ENCODE peak calls at places on chromosomes 1 and 21, in nine cellular contexts. One of them, this sample, is unnamed.

GRCh38 chr1:31523769-31524168 is 52.5 kb upstream of the TINAGL1 start:
- ATAC-seq in lung: peak; percentile 88
- ATAC-seq in HCT116: peak; percentile 71
- ATAC-seq in DND-41: no peak
- ATAC-seq in stimulated activated naive B cell treated with anti-CD40 and anti-IgM and Interleukin-4, amounts not matched to agents 10 μg/mL and 1 μg/mL and 100 μg/mL, for 72 hours: peak; percentile 94
- ATAC-seq in stimulated activated naive CD8-positive, alpha-beta T cell treated with anti-CD3 and anti-CD28 coated beads, Interleukin-15, Interleukin-2, amounts not matched to agents 100 U/mL and 50 U/mL, for 24 hours: no peak
- ATAC-seq in K562: no peak
- ATAC-seq in stimulated activated effector memory CD8-positive, alpha-beta T cell treated with anti-CD3 and anti-CD28 coated beads, Interleukin-12 subunit alpha, Interleukin-12 subunit beta, amount 100 ng/mL, for 72 hours: peak; percentile 60
- ATAC-seq in heart left ventricle: peak; percentile 90
- ATAC-seq in this sample: peak; percentile 91

GRCh38 chr1:96352733-96353132 is 368.9 kb upstream of the PTBP2 start:
- ATAC-seq in lung: no peak
- ATAC-seq in HCT116: no peak
- ATAC-seq in DND-41: no peak
- ATAC-seq in stimulated activated naive B cell treated with anti-CD40 and anti-IgM and Interleukin-4, amounts not matched to agents 10 μg/mL and 1 μg/mL and 100 μg/mL, for 72 hours: no peak
- ATAC-seq in stimulated activated naive CD8-positive, alpha-beta T cell treated with anti-CD3 and anti-CD28 coated beads, Interleukin-15, Interleukin-2, amounts not matched to agents 100 U/mL and 50 U/mL, for 24 hours: no peak
- ATAC-seq in K562: no peak
- ATAC-seq in stimulated activated effector memory CD8-positive, alpha-beta T cell treated with anti-CD3 and anti-CD28 coated beads, Interleukin-12 subunit alpha, Interleukin-12 subunit beta, amount 100 ng/mL, for 72 hours: no peak
- ATAC-seq in heart left ventricle: no peak
- ATAC-seq in this sample: no peak

GRCh38 chr1:105830614-105831146 is 1225.8 kb upstream of the PRMT6 start:
- ATAC-seq in lung: no peak
- ATAC-seq in HCT116: no peak
- ATAC-seq in DND-41: peak; percentile 94
- ATAC-seq in stimulated activated naive B cell treated with anti-CD40 and anti-IgM and Interleukin-4, amounts not matched to agents 10 μg/mL and 1 μg/mL and 100 μg/mL, for 72 hours: no peak
- ATAC-seq in stimulated activated naive CD8-positive, alpha-beta T cell treated with anti-CD3 and anti-CD28 coated beads, Interleukin-15, Interleukin-2, amounts not matched to agents 100 U/mL and 50 U/mL, for 24 hours: no peak
- ATAC-seq in K562: no peak
- ATAC-seq in stimulated activated effector memory CD8-positive, alpha-beta T cell treated with anti-CD3 and anti-CD28 coated beads, Interleukin-12 subunit alpha, Interleukin-12 subunit beta, amount 100 ng/mL, for 72 hours: no peak
- ATAC-seq in heart left ventricle: no peak
- ATAC-seq in this sample: no peak

GRCh38 chr1:17140279-17140678 is 21.0 kb upstream of the PADI2 start:
- ATAC-seq in lung: no peak
- ATAC-seq in HCT116: no peak
- ATAC-seq in DND-41: no peak
- ATAC-seq in stimulated activated naive B cell treated with anti-CD40 and anti-IgM and Interleukin-4, amounts not matched to agents 10 μg/mL and 1 μg/mL and 100 μg/mL, for 72 hours: peak; percentile 12
- ATAC-seq in stimulated activated naive CD8-positive, alpha-beta T cell treated with anti-CD3 and anti-CD28 coated beads, Interleukin-15, Interleukin-2, amounts not matched to agents 100 U/mL and 50 U/mL, for 24 hours: no peak
- ATAC-seq in K562: no peak
- ATAC-seq in stimulated activated effector memory CD8-positive, alpha-beta T cell treated with anti-CD3 and anti-CD28 coated beads, Interleukin-12 subunit alpha, Interleukin-12 subunit beta, amount 100 ng/mL, for 72 hours: no peak
- ATAC-seq in heart left ventricle: no peak
- ATAC-seq in this sample: peak; percentile 58

GRCh38 chr1:47207811-47208373 is 18.1 kb upstream of the PDZK1IP1 start:
- ATAC-seq in lung: no peak
- ATAC-seq in HCT116: no peak
- ATAC-seq in DND-41: no peak
- ATAC-seq in stimulated activated naive B cell treated with anti-CD40 and anti-IgM and Interleukin-4, amounts not matched to agents 10 μg/mL and 1 μg/mL and 100 μg/mL, for 72 hours: no peak
- ATAC-seq in stimulated activated naive CD8-positive, alpha-beta T cell treated with anti-CD3 and anti-CD28 coated beads, Interleukin-15, Interleukin-2, amounts not matched to agents 100 U/mL and 50 U/mL, for 24 hours: peak; percentile 69
- ATAC-seq in K562: no peak
- ATAC-seq in stimulated activated effector memory CD8-positive, alpha-beta T cell treated with anti-CD3 and anti-CD28 coated beads, Interleukin-12 subunit alpha, Interleukin-12 subunit beta, amount 100 ng/mL, for 72 hours: peak; percentile 93
- ATAC-seq in heart left ventricle: no peak
- ATAC-seq in this sample: no peak

GRCh38 chr1:228379165-228379460 is 27.5 kb downstream of the TRIM11 start:
- ATAC-seq in lung: no peak
- ATAC-seq in HCT116: no peak
- ATAC-seq in DND-41: no peak
- ATAC-seq in stimulated activated naive B cell treated with anti-CD40 and anti-IgM and Interleukin-4, amounts not matched to agents 10 μg/mL and 1 μg/mL and 100 μg/mL, for 72 hours: peak; percentile 28
- ATAC-seq in stimulated activated naive CD8-positive, alpha-beta T cell treated with anti-CD3 and anti-CD28 coated beads, Interleukin-15, Interleukin-2, amounts not matched to agents 100 U/mL and 50 U/mL, for 24 hours: no peak
- ATAC-seq in K562: no peak
- ATAC-seq in stimulated activated effector memory CD8-positive, alpha-beta T cell treated with anti-CD3 and anti-CD28 coated beads, Interleukin-12 subunit alpha, Interleukin-12 subunit beta, amount 100 ng/mL, for 72 hours: no peak
- ATAC-seq in heart left ventricle: no peak
- ATAC-seq in this sample: peak; percentile 30

GRCh38 chr1:43460988-43461693 is 7.4 kb upstream of the HYI start:
- ATAC-seq in lung: no peak
- ATAC-seq in HCT116: no peak
- ATAC-seq in DND-41: no peak
- ATAC-seq in stimulated activated naive B cell treated with anti-CD40 and anti-IgM and Interleukin-4, amounts not matched to agents 10 μg/mL and 1 μg/mL and 100 μg/mL, for 72 hours: peak; percentile 50
- ATAC-seq in stimulated activated naive CD8-positive, alpha-beta T cell treated with anti-CD3 and anti-CD28 coated beads, Interleukin-15, Interleukin-2, amounts not matched to agents 100 U/mL and 50 U/mL, for 24 hours: peak; percentile 23
- ATAC-seq in K562: peak; percentile 26
- ATAC-seq in stimulated activated effector memory CD8-positive, alpha-beta T cell treated with anti-CD3 and anti-CD28 coated beads, Interleukin-12 subunit alpha, Interleukin-12 subunit beta, amount 100 ng/mL, for 72 hours: no peak
- ATAC-seq in heart left ventricle: no peak
- ATAC-seq in this sample: no peak

GRCh38 chr1:147292635-147293251 is 50.3 kb downstream of the CHD1L start:
- ATAC-seq in lung: no peak
- ATAC-seq in HCT116: no peak
- ATAC-seq in DND-41: no peak
- ATAC-seq in stimulated activated naive B cell treated with anti-CD40 and anti-IgM and Interleukin-4, amounts not matched to agents 10 μg/mL and 1 μg/mL and 100 μg/mL, for 72 hours: no peak
- ATAC-seq in stimulated activated naive CD8-positive, alpha-beta T cell treated with anti-CD3 and anti-CD28 coated beads, Interleukin-15, Interleukin-2, amounts not matched to agents 100 U/mL and 50 U/mL, for 24 hours: peak; percentile 23
- ATAC-seq in K562: no peak
- ATAC-seq in stimulated activated effector memory CD8-positive, alpha-beta T cell treated with anti-CD3 and anti-CD28 coated beads, Interleukin-12 subunit alpha, Interleukin-12 subunit beta, amount 100 ng/mL, for 72 hours: peak; percentile 70
- ATAC-seq in heart left ventricle: peak; percentile 46
- ATAC-seq in this sample: no peak

GRCh38 chr1:9561429-9561828 is 22.2 kb downstream of the SLC25A33 start:
- ATAC-seq in lung: peak; percentile 66
- ATAC-seq in HCT116: no peak
- ATAC-seq in DND-41: no peak
- ATAC-seq in stimulated activated naive B cell treated with anti-CD40 and anti-IgM and Interleukin-4, amounts not matched to agents 10 μg/mL and 1 μg/mL and 100 μg/mL, for 72 hours: no peak
- ATAC-seq in stimulated activated naive CD8-positive, alpha-beta T cell treated with anti-CD3 and anti-CD28 coated beads, Interleukin-15, Interleukin-2, amounts not matched to agents 100 U/mL and 50 U/mL, for 24 hours: no peak
- ATAC-seq in K562: peak; percentile 72
- ATAC-seq in stimulated activated effector memory CD8-positive, alpha-beta T cell treated with anti-CD3 and anti-CD28 coated beads, Interleukin-12 subunit alpha, Interleukin-12 subunit beta, amount 100 ng/mL, for 72 hours: no peak
- ATAC-seq in heart left ventricle: peak; percentile 80
- ATAC-seq in this sample: peak; percentile 95

GRCh38 chr1:102891868-102892625 is 216.3 kb downstream of the COL11A1 start:
- ATAC-seq in lung: no peak
- ATAC-seq in HCT116: no peak
- ATAC-seq in DND-41: no peak
- ATAC-seq in stimulated activated naive B cell treated with anti-CD40 and anti-IgM and Interleukin-4, amounts not matched to agents 10 μg/mL and 1 μg/mL and 100 μg/mL, for 72 hours: no peak
- ATAC-seq in stimulated activated naive CD8-positive, alpha-beta T cell treated with anti-CD3 and anti-CD28 coated beads, Interleukin-15, Interleukin-2, amounts not matched to agents 100 U/mL and 50 U/mL, for 24 hours: no peak
- ATAC-seq in K562: no peak
- ATAC-seq in stimulated activated effector memory CD8-positive, alpha-beta T cell treated with anti-CD3 and anti-CD28 coated beads, Interleukin-12 subunit alpha, Interleukin-12 subunit beta, amount 100 ng/mL, for 72 hours: no peak
- ATAC-seq in heart left ventricle: no peak
- ATAC-seq in this sample: no peak

GRCh38 chr1:184854456-184855180 is 100.0 kb upstream of the EDEM3 start:
- ATAC-seq in lung: no peak
- ATAC-seq in HCT116: no peak
- ATAC-seq in DND-41: no peak
- ATAC-seq in stimulated activated naive B cell treated with anti-CD40 and anti-IgM and Interleukin-4, amounts not matched to agents 10 μg/mL and 1 μg/mL and 100 μg/mL, for 72 hours: no peak
- ATAC-seq in stimulated activated naive CD8-positive, alpha-beta T cell treated with anti-CD3 and anti-CD28 coated beads, Interleukin-15, Interleukin-2, amounts not matched to agents 100 U/mL and 50 U/mL, for 24 hours: no peak
- ATAC-seq in K562: no peak
- ATAC-seq in stimulated activated effector memory CD8-positive, alpha-beta T cell treated with anti-CD3 and anti-CD28 coated beads, Interleukin-12 subunit alpha, Interleukin-12 subunit beta, amount 100 ng/mL, for 72 hours: no peak
- ATAC-seq in heart left ventricle: peak; percentile 78
- ATAC-seq in this sample: no peak

GRCh38 chr1:178867670-178868069 is 3.2 kb downstream of the ANGPTL1 start:
- ATAC-seq in lung: no peak
- ATAC-seq in HCT116: no peak
- ATAC-seq in DND-41: no peak
- ATAC-seq in stimulated activated naive B cell treated with anti-CD40 and anti-IgM and Interleukin-4, amounts not matched to agents 10 μg/mL and 1 μg/mL and 100 μg/mL, for 72 hours: peak; percentile 49
- ATAC-seq in stimulated activated naive CD8-positive, alpha-beta T cell treated with anti-CD3 and anti-CD28 coated beads, Interleukin-15, Interleukin-2, amounts not matched to agents 100 U/mL and 50 U/mL, for 24 hours: no peak
- ATAC-seq in K562: no peak
- ATAC-seq in stimulated activated effector memory CD8-positive, alpha-beta T cell treated with anti-CD3 and anti-CD28 coated beads, Interleukin-12 subunit alpha, Interleukin-12 subunit beta, amount 100 ng/mL, for 72 hours: no peak
- ATAC-seq in heart left ventricle: no peak
- ATAC-seq in this sample: no peak

GRCh38 chr1:15764890-15765289 is 6.3 kb downstream of the FBLIM1 start:
- ATAC-seq in lung: no peak
- ATAC-seq in HCT116: peak; percentile 9
- ATAC-seq in DND-41: no peak
- ATAC-seq in stimulated activated naive B cell treated with anti-CD40 and anti-IgM and Interleukin-4, amounts not matched to agents 10 μg/mL and 1 μg/mL and 100 μg/mL, for 72 hours: no peak
- ATAC-seq in stimulated activated naive CD8-positive, alpha-beta T cell treated with anti-CD3 and anti-CD28 coated beads, Interleukin-15, Interleukin-2, amounts not matched to agents 100 U/mL and 50 U/mL, for 24 hours: no peak
- ATAC-seq in K562: no peak
- ATAC-seq in stimulated activated effector memory CD8-positive, alpha-beta T cell treated with anti-CD3 and anti-CD28 coated beads, Interleukin-12 subunit alpha, Interleukin-12 subunit beta, amount 100 ng/mL, for 72 hours: no peak
- ATAC-seq in heart left ventricle: no peak
- ATAC-seq in this sample: no peak

GRCh38 chr1:55827350-55827749 is 612.2 kb upstream of the USP24 start:
- ATAC-seq in lung: peak; percentile 28
- ATAC-seq in HCT116: no peak
- ATAC-seq in DND-41: no peak
- ATAC-seq in stimulated activated naive B cell treated with anti-CD40 and anti-IgM and Interleukin-4, amounts not matched to agents 10 μg/mL and 1 μg/mL and 100 μg/mL, for 72 hours: no peak
- ATAC-seq in stimulated activated naive CD8-positive, alpha-beta T cell treated with anti-CD3 and anti-CD28 coated beads, Interleukin-15, Interleukin-2, amounts not matched to agents 100 U/mL and 50 U/mL, for 24 hours: no peak
- ATAC-seq in K562: no peak
- ATAC-seq in stimulated activated effector memory CD8-positive, alpha-beta T cell treated with anti-CD3 and anti-CD28 coated beads, Interleukin-12 subunit alpha, Interleukin-12 subunit beta, amount 100 ng/mL, for 72 hours: no peak
- ATAC-seq in heart left ventricle: peak; percentile 29
- ATAC-seq in this sample: no peak

GRCh38 chr1:169113613-169114119 is 7.2 kb downstream of the ATP1B1 start:
- ATAC-seq in lung: no peak
- ATAC-seq in HCT116: peak; percentile 81
- ATAC-seq in DND-41: no peak
- ATAC-seq in stimulated activated naive B cell treated with anti-CD40 and anti-IgM and Interleukin-4, amounts not matched to agents 10 μg/mL and 1 μg/mL and 100 μg/mL, for 72 hours: no peak
- ATAC-seq in stimulated activated naive CD8-positive, alpha-beta T cell treated with anti-CD3 and anti-CD28 coated beads, Interleukin-15, Interleukin-2, amounts not matched to agents 100 U/mL and 50 U/mL, for 24 hours: no peak
- ATAC-seq in K562: peak; percentile 83
- ATAC-seq in stimulated activated effector memory CD8-positive, alpha-beta T cell treated with anti-CD3 and anti-CD28 coated beads, Interleukin-12 subunit alpha, Interleukin-12 subunit beta, amount 100 ng/mL, for 72 hours: no peak
- ATAC-seq in heart left ventricle: peak; percentile 25
- ATAC-seq in this sample: no peak

GRCh38 chr1:20999525-21000244 is 177.0 kb downstream of the EIF4G3 start:
- ATAC-seq in lung: no peak
- ATAC-seq in HCT116: no peak
- ATAC-seq in DND-41: no peak
- ATAC-seq in stimulated activated naive B cell treated with anti-CD40 and anti-IgM and Interleukin-4, amounts not matched to agents 10 μg/mL and 1 μg/mL and 100 μg/mL, for 72 hours: no peak
- ATAC-seq in stimulated activated naive CD8-positive, alpha-beta T cell treated with anti-CD3 and anti-CD28 coated beads, Interleukin-15, Interleukin-2, amounts not matched to agents 100 U/mL and 50 U/mL, for 24 hours: no peak
- ATAC-seq in K562: no peak
- ATAC-seq in stimulated activated effector memory CD8-positive, alpha-beta T cell treated with anti-CD3 and anti-CD28 coated beads, Interleukin-12 subunit alpha, Interleukin-12 subunit beta, amount 100 ng/mL, for 72 hours: peak; percentile 66
- ATAC-seq in heart left ventricle: no peak
- ATAC-seq in this sample: no peak

GRCh38 chr1:154240294-154240831 is 19.6 kb downstream of the UBAP2L start:
- ATAC-seq in lung: no peak
- ATAC-seq in HCT116: no peak
- ATAC-seq in DND-41: no peak
- ATAC-seq in stimulated activated naive B cell treated with anti-CD40 and anti-IgM and Interleukin-4, amounts not matched to agents 10 μg/mL and 1 μg/mL and 100 μg/mL, for 72 hours: no peak
- ATAC-seq in stimulated activated naive CD8-positive, alpha-beta T cell treated with anti-CD3 and anti-CD28 coated beads, Interleukin-15, Interleukin-2, amounts not matched to agents 100 U/mL and 50 U/mL, for 24 hours: peak; percentile 23
- ATAC-seq in K562: no peak
- ATAC-seq in stimulated activated effector memory CD8-positive, alpha-beta T cell treated with anti-CD3 and anti-CD28 coated beads, Interleukin-12 subunit alpha, Interleukin-12 subunit beta, amount 100 ng/mL, for 72 hours: peak; percentile 54
- ATAC-seq in heart left ventricle: no peak
- ATAC-seq in this sample: no peak

GRCh38 chr1:236734141-236734765 is 48.0 kb downstream of the ACTN2 start:
- ATAC-seq in lung: no peak
- ATAC-seq in HCT116: no peak
- ATAC-seq in DND-41: no peak
- ATAC-seq in stimulated activated naive B cell treated with anti-CD40 and anti-IgM and Interleukin-4, amounts not matched to agents 10 μg/mL and 1 μg/mL and 100 μg/mL, for 72 hours: no peak
- ATAC-seq in stimulated activated naive CD8-positive, alpha-beta T cell treated with anti-CD3 and anti-CD28 coated beads, Interleukin-15, Interleukin-2, amounts not matched to agents 100 U/mL and 50 U/mL, for 24 hours: no peak
- ATAC-seq in K562: no peak
- ATAC-seq in stimulated activated effector memory CD8-positive, alpha-beta T cell treated with anti-CD3 and anti-CD28 coated beads, Interleukin-12 subunit alpha, Interleukin-12 subunit beta, amount 100 ng/mL, for 72 hours: peak; percentile 77
- ATAC-seq in heart left ventricle: peak; percentile 22
- ATAC-seq in this sample: no peak

GRCh38 chr1:11484321-11484655 is 5.3 kb downstream of the DISP3 start:
- ATAC-seq in lung: no peak
- ATAC-seq in HCT116: no peak
- ATAC-seq in DND-41: no peak
- ATAC-seq in stimulated activated naive B cell treated with anti-CD40 and anti-IgM and Interleukin-4, amounts not matched to agents 10 μg/mL and 1 μg/mL and 100 μg/mL, for 72 hours: no peak
- ATAC-seq in stimulated activated naive CD8-positive, alpha-beta T cell treated with anti-CD3 and anti-CD28 coated beads, Interleukin-15, Interleukin-2, amounts not matched to agents 100 U/mL and 50 U/mL, for 24 hours: no peak
- ATAC-seq in K562: no peak
- ATAC-seq in stimulated activated effector memory CD8-positive, alpha-beta T cell treated with anti-CD3 and anti-CD28 coated beads, Interleukin-12 subunit alpha, Interleukin-12 subunit beta, amount 100 ng/mL, for 72 hours: no peak
- ATAC-seq in heart left ventricle: peak; percentile 77
- ATAC-seq in this sample: no peak

GRCh38 chr1:154835531-154836285 is 34.4 kb downstream of the KCNN3 start:
- ATAC-seq in lung: peak; percentile 67
- ATAC-seq in HCT116: no peak
- ATAC-seq in DND-41: no peak
- ATAC-seq in stimulated activated naive B cell treated with anti-CD40 and anti-IgM and Interleukin-4, amounts not matched to agents 10 μg/mL and 1 μg/mL and 100 μg/mL, for 72 hours: no peak
- ATAC-seq in stimulated activated naive CD8-positive, alpha-beta T cell treated with anti-CD3 and anti-CD28 coated beads, Interleukin-15, Interleukin-2, amounts not matched to agents 100 U/mL and 50 U/mL, for 24 hours: no peak
- ATAC-seq in K562: no peak
- ATAC-seq in stimulated activated effector memory CD8-positive, alpha-beta T cell treated with anti-CD3 and anti-CD28 coated beads, Interleukin-12 subunit alpha, Interleukin-12 subunit beta, amount 100 ng/mL, for 72 hours: no peak
- ATAC-seq in heart left ventricle: no peak
- ATAC-seq in this sample: no peak

GRCh38 chr1:219433471-219434131 is 179.3 kb downstream of the ZC3H11B start:
- ATAC-seq in lung: no peak
- ATAC-seq in HCT116: no peak
- ATAC-seq in DND-41: no peak
- ATAC-seq in stimulated activated naive B cell treated with anti-CD40 and anti-IgM and Interleukin-4, amounts not matched to agents 10 μg/mL and 1 μg/mL and 100 μg/mL, for 72 hours: no peak
- ATAC-seq in stimulated activated naive CD8-positive, alpha-beta T cell treated with anti-CD3 and anti-CD28 coated beads, Interleukin-15, Interleukin-2, amounts not matched to agents 100 U/mL and 50 U/mL, for 24 hours: no peak
- ATAC-seq in K562: no peak
- ATAC-seq in stimulated activated effector memory CD8-positive, alpha-beta T cell treated with anti-CD3 and anti-CD28 coated beads, Interleukin-12 subunit alpha, Interleukin-12 subunit beta, amount 100 ng/mL, for 72 hours: no peak
- ATAC-seq in heart left ventricle: no peak
- ATAC-seq in this sample: peak; percentile 38

GRCh38 chr1:151888972-151889570 is 20.2 kb downstream of the THEM4 start:
- ATAC-seq in lung: no peak
- ATAC-seq in HCT116: peak; percentile 72
- ATAC-seq in DND-41: no peak
- ATAC-seq in stimulated activated naive B cell treated with anti-CD40 and anti-IgM and Interleukin-4, amounts not matched to agents 10 μg/mL and 1 μg/mL and 100 μg/mL, for 72 hours: peak; percentile 38
- ATAC-seq in stimulated activated naive CD8-positive, alpha-beta T cell treated with anti-CD3 and anti-CD28 coated beads, Interleukin-15, Interleukin-2, amounts not matched to agents 100 U/mL and 50 U/mL, for 24 hours: no peak
- ATAC-seq in K562: no peak
- ATAC-seq in stimulated activated effector memory CD8-positive, alpha-beta T cell treated with anti-CD3 and anti-CD28 coated beads, Interleukin-12 subunit alpha, Interleukin-12 subunit beta, amount 100 ng/mL, for 72 hours: no peak
- ATAC-seq in heart left ventricle: no peak
- ATAC-seq in this sample: no peak

GRCh38 chr1:32142446-32143301 is 34.8 kb downstream of the KPNA6 start:
- ATAC-seq in lung: peak; percentile 27
- ATAC-seq in HCT116: peak; percentile 41
- ATAC-seq in DND-41: no peak
- ATAC-seq in stimulated activated naive B cell treated with anti-CD40 and anti-IgM and Interleukin-4, amounts not matched to agents 10 μg/mL and 1 μg/mL and 100 μg/mL, for 72 hours: no peak
- ATAC-seq in stimulated activated naive CD8-positive, alpha-beta T cell treated with anti-CD3 and anti-CD28 coated beads, Interleukin-15, Interleukin-2, amounts not matched to agents 100 U/mL and 50 U/mL, for 24 hours: no peak
- ATAC-seq in K562: peak; percentile 78
- ATAC-seq in stimulated activated effector memory CD8-positive, alpha-beta T cell treated with anti-CD3 and anti-CD28 coated beads, Interleukin-12 subunit alpha, Interleukin-12 subunit beta, amount 100 ng/mL, for 72 hours: no peak
- ATAC-seq in heart left ventricle: peak; percentile 93
- ATAC-seq in this sample: peak; percentile 78

GRCh38 chr1:217674330-217674729 is 43.2 kb downstream of the SPATA17 start:
- ATAC-seq in lung: no peak
- ATAC-seq in HCT116: no peak
- ATAC-seq in DND-41: no peak
- ATAC-seq in stimulated activated naive B cell treated with anti-CD40 and anti-IgM and Interleukin-4, amounts not matched to agents 10 μg/mL and 1 μg/mL and 100 μg/mL, for 72 hours: no peak
- ATAC-seq in stimulated activated naive CD8-positive, alpha-beta T cell treated with anti-CD3 and anti-CD28 coated beads, Interleukin-15, Interleukin-2, amounts not matched to agents 100 U/mL and 50 U/mL, for 24 hours: no peak
- ATAC-seq in K562: no peak
- ATAC-seq in stimulated activated effector memory CD8-positive, alpha-beta T cell treated with anti-CD3 and anti-CD28 coated beads, Interleukin-12 subunit alpha, Interleukin-12 subunit beta, amount 100 ng/mL, for 72 hours: peak; percentile 43
- ATAC-seq in heart left ventricle: no peak
- ATAC-seq in this sample: no peak

GRCh38 chr21:25898671-25899070 is 163.9 kb downstream of the GABPA start:
- ATAC-seq in lung: no peak
- ATAC-seq in HCT116: no peak
- ATAC-seq in DND-41: no peak
- ATAC-seq in stimulated activated naive B cell treated with anti-CD40 and anti-IgM and Interleukin-4, amounts not matched to agents 10 μg/mL and 1 μg/mL and 100 μg/mL, for 72 hours: no peak
- ATAC-seq in stimulated activated naive CD8-positive, alpha-beta T cell treated with anti-CD3 and anti-CD28 coated beads, Interleukin-15, Interleukin-2, amounts not matched to agents 100 U/mL and 50 U/mL, for 24 hours: no peak
- ATAC-seq in K562: no peak
- ATAC-seq in stimulated activated effector memory CD8-positive, alpha-beta T cell treated with anti-CD3 and anti-CD28 coated beads, Interleukin-12 subunit alpha, Interleukin-12 subunit beta, amount 100 ng/mL, for 72 hours: no peak
- ATAC-seq in heart left ventricle: no peak
- ATAC-seq in this sample: no peak

GRCh38 chr1:160161965-160162705 is 10.7 kb downstream of the ATP1A4 start:
- ATAC-seq in lung: no peak
- ATAC-seq in HCT116: peak; percentile 93
- ATAC-seq in DND-41: no peak
- ATAC-seq in stimulated activated naive B cell treated with anti-CD40 and anti-IgM and Interleukin-4, amounts not matched to agents 10 μg/mL and 1 μg/mL and 100 μg/mL, for 72 hours: peak; percentile 30
- ATAC-seq in stimulated activated naive CD8-positive, alpha-beta T cell treated with anti-CD3 and anti-CD28 coated beads, Interleukin-15, Interleukin-2, amounts not matched to agents 100 U/mL and 50 U/mL, for 24 hours: no peak
- ATAC-seq in K562: peak; percentile 92
- ATAC-seq in stimulated activated effector memory CD8-positive, alpha-beta T cell treated with anti-CD3 and anti-CD28 coated beads, Interleukin-12 subunit alpha, Interleukin-12 subunit beta, amount 100 ng/mL, for 72 hours: peak; percentile 24
- ATAC-seq in heart left ventricle: peak; percentile 65
- ATAC-seq in this sample: no peak

GRCh38 chr1:109799445-109799844 is 35.7 kb upstream of the EPS8L3 start:
- ATAC-seq in lung: no peak
- ATAC-seq in HCT116: no peak
- ATAC-seq in DND-41: no peak
- ATAC-seq in stimulated activated naive B cell treated with anti-CD40 and anti-IgM and Interleukin-4, amounts not matched to agents 10 μg/mL and 1 μg/mL and 100 μg/mL, for 72 hours: no peak
- ATAC-seq in stimulated activated naive CD8-positive, alpha-beta T cell treated with anti-CD3 and anti-CD28 coated beads, Interleukin-15, Interleukin-2, amounts not matched to agents 100 U/mL and 50 U/mL, for 24 hours: no peak
- ATAC-seq in K562: no peak
- ATAC-seq in stimulated activated effector memory CD8-positive, alpha-beta T cell treated with anti-CD3 and anti-CD28 coated beads, Interleukin-12 subunit alpha, Interleukin-12 subunit beta, amount 100 ng/mL, for 72 hours: no peak
- ATAC-seq in heart left ventricle: no peak
- ATAC-seq in this sample: no peak

GRCh38 chr21:43758132-43758619 is 17.9 kb downstream of the CSTB start:
- ATAC-seq in lung: peak; percentile 37
- ATAC-seq in HCT116: no peak
- ATAC-seq in DND-41: no peak
- ATAC-seq in stimulated activated naive B cell treated with anti-CD40 and anti-IgM and Interleukin-4, amounts not matched to agents 10 μg/mL and 1 μg/mL and 100 μg/mL, for 72 hours: no peak
- ATAC-seq in stimulated activated naive CD8-positive, alpha-beta T cell treated with anti-CD3 and anti-CD28 coated beads, Interleukin-15, Interleukin-2, amounts not matched to agents 100 U/mL and 50 U/mL, for 24 hours: no peak
- ATAC-seq in K562: no peak
- ATAC-seq in stimulated activated effector memory CD8-positive, alpha-beta T cell treated with anti-CD3 and anti-CD28 coated beads, Interleukin-12 subunit alpha, Interleukin-12 subunit beta, amount 100 ng/mL, for 72 hours: no peak
- ATAC-seq in heart left ventricle: peak; percentile 46
- ATAC-seq in this sample: peak; percentile 29

GRCh38 chr1:200129480-200129879 is 102.0 kb downstream of the NR5A2 start:
- ATAC-seq in lung: no peak
- ATAC-seq in HCT116: no peak
- ATAC-seq in DND-41: peak; percentile 47
- ATAC-seq in stimulated activated naive B cell treated with anti-CD40 and anti-IgM and Interleukin-4, amounts not matched to agents 10 μg/mL and 1 μg/mL and 100 μg/mL, for 72 hours: peak; percentile 68
- ATAC-seq in stimulated activated naive CD8-positive, alpha-beta T cell treated with anti-CD3 and anti-CD28 coated beads, Interleukin-15, Interleukin-2, amounts not matched to agents 100 U/mL and 50 U/mL, for 24 hours: peak; percentile 73
- ATAC-seq in K562: no peak
- ATAC-seq in stimulated activated effector memory CD8-positive, alpha-beta T cell treated with anti-CD3 and anti-CD28 coated beads, Interleukin-12 subunit alpha, Interleukin-12 subunit beta, amount 100 ng/mL, for 72 hours: peak; percentile 90
- ATAC-seq in heart left ventricle: no peak
- ATAC-seq in this sample: no peak

GRCh38 chr21:44914176-44914874 is 6.4 kb downstream of the ITGB2 start:
- ATAC-seq in lung: no peak
- ATAC-seq in HCT116: no peak
- ATAC-seq in DND-41: peak; percentile 34
- ATAC-seq in stimulated activated naive B cell treated with anti-CD40 and anti-IgM and Interleukin-4, amounts not matched to agents 10 μg/mL and 1 μg/mL and 100 μg/mL, for 72 hours: peak; percentile 78
- ATAC-seq in stimulated activated naive CD8-positive, alpha-beta T cell treated with anti-CD3 and anti-CD28 coated beads, Interleukin-15, Interleukin-2, amounts not matched to agents 100 U/mL and 50 U/mL, for 24 hours: peak; percentile 70
- ATAC-seq in K562: no peak
- ATAC-seq in stimulated activated effector memory CD8-positive, alpha-beta T cell treated with anti-CD3 and anti-CD28 coated beads, Interleukin-12 subunit alpha, Interleukin-12 subunit beta, amount 100 ng/mL, for 72 hours: peak; percentile 84
- ATAC-seq in heart left ventricle: peak; percentile 5
- ATAC-seq in this sample: no peak

GRCh38 chr1:199226163-199226562 is 587.3 kb downstream of the PTPRC start:
- ATAC-seq in lung: no peak
- ATAC-seq in HCT116: no peak
- ATAC-seq in DND-41: peak; percentile 27
- ATAC-seq in stimulated activated naive B cell treated with anti-CD40 and anti-IgM and Interleukin-4, amounts not matched to agents 10 μg/mL and 1 μg/mL and 100 μg/mL, for 72 hours: peak; percentile 93
- ATAC-seq in stimulated activated naive CD8-positive, alpha-beta T cell treated with anti-CD3 and anti-CD28 coated beads, Interleukin-15, Interleukin-2, amounts not matched to agents 100 U/mL and 50 U/mL, for 24 hours: peak; percentile 94
- ATAC-seq in K562: no peak
- ATAC-seq in stimulated activated effector memory CD8-positive, alpha-beta T cell treated with anti-CD3 and anti-CD28 coated beads, Interleukin-12 subunit alpha, Interleukin-12 subunit beta, amount 100 ng/mL, for 72 hours: peak; percentile 99
- ATAC-seq in heart left ventricle: no peak
- ATAC-seq in this sample: no peak